ENCODE peak calls at places on chromosomes 7 and 10, in eight cellular contexts. One of them, this sample, is unnamed.

GRCh38 chr10:119413738-119414611 is 128.5 kb downstream of the RGS10 start:
- DNase-seq in NCI-H1092 treated with DMSO at 0.1 percent for 48 hours: no peak
- DNase-seq in fibroblast of the aortic adventitia: peak
- DNase-seq in iris pigment epithelial cell: peak
- DNase-seq in stimulated activated CD4-positive, alpha-beta T cell treated with anti-CD3 and anti-CD28 coated beads, Interleukin-2, amount 100 ng/mL, for 48 hours: no peak
- DNase-seq in NCI-H1105: no peak
- DNase-seq in activated T-cell treated with anti-CD3 and anti-CD28 coated beads, Interleukin-2, amount 50 U/mL, for 4 hours: no peak
- DNase-seq in glomerular endothelial cell: no peak
- DNase-seq in this sample: peak

GRCh38 chr7:111080495-111081105 is 10.3 kb upstream of the LRRN3 start:
- DNase-seq in iris pigment epithelial cell: no peak
- DNase-seq in NCI-H1092 treated with DMSO at 0.1 percent for 48 hours: no peak
- DNase-seq in stimulated activated CD4-positive, alpha-beta T cell treated with anti-CD3 and anti-CD28 coated beads, Interleukin-2, amount 100 ng/mL, for 48 hours: no peak
- DNase-seq in glomerular endothelial cell: no peak
- DNase-seq in activated T-cell treated with anti-CD3 and anti-CD28 coated beads, Interleukin-2, amount 50 U/mL, for 4 hours: no peak
- DNase-seq in fibroblast of the aortic adventitia: no peak
- DNase-seq in NCI-H1105: no peak
- DNase-seq in this sample: no peak

GRCh38 chr7:891805-892204 is 15.5 kb downstream of the GET4 start:
- DNase-seq in stimulated activated CD4-positive, alpha-beta T cell treated with anti-CD3 and anti-CD28 coated beads, Interleukin-2, amount 100 ng/mL, for 48 hours: no peak
- DNase-seq in glomerular endothelial cell: no peak
- DNase-seq in NCI-H1105: no peak
- DNase-seq in activated T-cell treated with anti-CD3 and anti-CD28 coated beads, Interleukin-2, amount 50 U/mL, for 4 hours: no peak
- DNase-seq in NCI-H1092 treated with DMSO at 0.1 percent for 48 hours: no peak
- DNase-seq in fibroblast of the aortic adventitia: no peak
- DNase-seq in iris pigment epithelial cell: no peak
- DNase-seq in this sample: no peak

GRCh38 chr7:24821045-24821853 is 64.0 kb upstream of the GSDME start:
- DNase-seq in NCI-H1105: no peak
- DNase-seq in NCI-H1092 treated with DMSO at 0.1 percent for 48 hours: no peak
- DNase-seq in fibroblast of the aortic adventitia: peak
- DNase-seq in iris pigment epithelial cell: peak
- DNase-seq in stimulated activated CD4-positive, alpha-beta T cell treated with anti-CD3 and anti-CD28 coated beads, Interleukin-2, amount 100 ng/mL, for 48 hours: peak
- DNase-seq in activated T-cell treated with anti-CD3 and anti-CD28 coated beads, Interleukin-2, amount 50 U/mL, for 4 hours: peak
- DNase-seq in glomerular endothelial cell: no peak
- DNase-seq in this sample: peak

GRCh38 chr10:80664071-80664680 is 126.5 kb downstream of the SH2D4B start:
- DNase-seq in stimulated activated CD4-positive, alpha-beta T cell treated with anti-CD3 and anti-CD28 coated beads, Interleukin-2, amount 100 ng/mL, for 48 hours: peak
- DNase-seq in activated T-cell treated with anti-CD3 and anti-CD28 coated beads, Interleukin-2, amount 50 U/mL, for 4 hours: peak
- DNase-seq in NCI-H1092 treated with DMSO at 0.1 percent for 48 hours: peak
- DNase-seq in NCI-H1105: peak
- DNase-seq in fibroblast of the aortic adventitia: peak
- DNase-seq in iris pigment epithelial cell: peak
- DNase-seq in glomerular endothelial cell: peak
- DNase-seq in this sample: peak

GRCh38 chr7:207418-208127 is 15.2 kb downstream of the FAM20C start:
- DNase-seq in iris pigment epithelial cell: no peak
- DNase-seq in stimulated activated CD4-positive, alpha-beta T cell treated with anti-CD3 and anti-CD28 coated beads, Interleukin-2, amount 100 ng/mL, for 48 hours: no peak
- DNase-seq in NCI-H1092 treated with DMSO at 0.1 percent for 48 hours: no peak
- DNase-seq in fibroblast of the aortic adventitia: no peak
- DNase-seq in activated T-cell treated with anti-CD3 and anti-CD28 coated beads, Interleukin-2, amount 50 U/mL, for 4 hours: no peak
- DNase-seq in glomerular endothelial cell: no peak
- DNase-seq in NCI-H1105: no peak
- DNase-seq in this sample: no peak

GRCh38 chr10:124062390-124062789 is 31.0 kb downstream of the CHST15 start:
- DNase-seq in NCI-H1092 treated with DMSO at 0.1 percent for 48 hours: no peak
- DNase-seq in glomerular endothelial cell: no peak
- DNase-seq in activated T-cell treated with anti-CD3 and anti-CD28 coated beads, Interleukin-2, amount 50 U/mL, for 4 hours: no peak
- DNase-seq in stimulated activated CD4-positive, alpha-beta T cell treated with anti-CD3 and anti-CD28 coated beads, Interleukin-2, amount 100 ng/mL, for 48 hours: no peak
- DNase-seq in NCI-H1105: no peak
- DNase-seq in fibroblast of the aortic adventitia: no peak
- DNase-seq in iris pigment epithelial cell: no peak
- DNase-seq in this sample: no peak

GRCh38 chr10:47031953-47032465 is 120.8 kb downstream of the PTPN20 start:
- DNase-seq in NCI-H1105: no peak
- DNase-seq in NCI-H1092 treated with DMSO at 0.1 percent for 48 hours: no peak
- DNase-seq in iris pigment epithelial cell: peak
- DNase-seq in glomerular endothelial cell: no peak
- DNase-seq in stimulated activated CD4-positive, alpha-beta T cell treated with anti-CD3 and anti-CD28 coated beads, Interleukin-2, amount 100 ng/mL, for 48 hours: no peak
- DNase-seq in activated T-cell treated with anti-CD3 and anti-CD28 coated beads, Interleukin-2, amount 50 U/mL, for 4 hours: no peak
- DNase-seq in fibroblast of the aortic adventitia: peak
- DNase-seq in this sample: no peak

GRCh38 chr10:93751074-93751572 is 6.6 kb upstream of the LGI1 start:
- DNase-seq in fibroblast of the aortic adventitia: no peak
- DNase-seq in NCI-H1092 treated with DMSO at 0.1 percent for 48 hours: no peak
- DNase-seq in activated T-cell treated with anti-CD3 and anti-CD28 coated beads, Interleukin-2, amount 50 U/mL, for 4 hours: no peak
- DNase-seq in glomerular endothelial cell: no peak
- DNase-seq in stimulated activated CD4-positive, alpha-beta T cell treated with anti-CD3 and anti-CD28 coated beads, Interleukin-2, amount 100 ng/mL, for 48 hours: no peak
- DNase-seq in iris pigment epithelial cell: no peak
- DNase-seq in NCI-H1105: no peak
- DNase-seq in this sample: no peak

GRCh38 chr7:51647486-51647885 is 330.9 kb upstream of the COBL start:
- DNase-seq in activated T-cell treated with anti-CD3 and anti-CD28 coated beads, Interleukin-2, amount 50 U/mL, for 4 hours: no peak
- DNase-seq in NCI-H1105: no peak
- DNase-seq in glomerular endothelial cell: no peak
- DNase-seq in iris pigment epithelial cell: no peak
- DNase-seq in NCI-H1092 treated with DMSO at 0.1 percent for 48 hours: no peak
- DNase-seq in fibroblast of the aortic adventitia: no peak
- DNase-seq in stimulated activated CD4-positive, alpha-beta T cell treated with anti-CD3 and anti-CD28 coated beads, Interleukin-2, amount 100 ng/mL, for 48 hours: no peak
- DNase-seq in this sample: no peak

GRCh38 chr7:96084880-96085551 is 236.9 kb downstream of the SLC25A13 start:
- DNase-seq in iris pigment epithelial cell: peak
- DNase-seq in fibroblast of the aortic adventitia: peak
- DNase-seq in stimulated activated CD4-positive, alpha-beta T cell treated with anti-CD3 and anti-CD28 coated beads, Interleukin-2, amount 100 ng/mL, for 48 hours: no peak
- DNase-seq in NCI-H1105: peak
- DNase-seq in NCI-H1092 treated with DMSO at 0.1 percent for 48 hours: peak
- DNase-seq in activated T-cell treated with anti-CD3 and anti-CD28 coated beads, Interleukin-2, amount 50 U/mL, for 4 hours: no peak
- DNase-seq in glomerular endothelial cell: peak
- DNase-seq in this sample: peak